ENCODE peak calls at places on chromosomes 5 and 9, in nine cellular contexts. L is IMR-90, Y is mesendoderm, P is kidney, M is Karpas-422, Z is endodermal cell, Q is GM23248, V is H9, G is fibroblast of lung. T is an unnamed sample.

GRCh38 chr9:126511426-126511825 is 102.3 kb upstream of the LMX1B start:
- DNase-seq in G (no peak), Q (no peak), L (peak), M (no peak), V (no peak), Y (no peak), Z (no peak), P (no peak), T (no peak)

GRCh38 chr5:139689631-139690384 is 41.7 kb downstream of the CXXC5 start:
- DNase-seq in V (peak), P (peak), Q (peak), Y (peak), Z (peak), L (no peak), M (peak), G (peak), T (no peak)

GRCh38 chr9:121784706-121785426 is 133.4 kb downstream of the DAB2IP start:
- DNase-seq in Q (no peak), V (peak), Y (peak), Z (peak), P (peak), L (no peak), M (no peak), G (no peak), T (no peak)

GRCh38 chr9:125431741-125432271 is 170.2 kb downstream of the GAPVD1 start:
- DNase-seq in P (peak), V (peak), Q (no peak), L (no peak), Y (no peak), M (no peak), G (no peak), Z (no peak), T (no peak)

GRCh38 chr5:133696782-133697507 is 84.6 kb upstream of the FSTL4 start:
- DNase-seq in L (no peak), Z (peak), G (no peak), V (peak), Q (no peak), P (no peak), Y (no peak), M (no peak), T (no peak)

GRCh38 chr5:79552984-79553383 is 39.0 kb upstream of the HOMER1 start:
- DNase-seq in P (no peak), Z (no peak), Y (no peak), L (peak), G (peak), V (no peak), Q (peak), M (no peak), T (peak)

GRCh38 chr5:17256839-17257238 is 39.4 kb downstream of the BASP1 start:
- DNase-seq in Q (no peak), P (no peak), Z (no peak), M (no peak), Y (no peak), G (no peak), L (no peak), V (no peak), T (no peak)

GRCh38 chr9:130833324-130833990 is 1.6 kb upstream of the ABL1 start:
- DNase-seq in Q (no peak), Y (no peak), G (peak), Z (no peak), M (no peak), V (no peak), L (peak), P (no peak), T (no peak)

GRCh38 chr5:140806834-140807775 is at the start of gene PCDHA4:
- DNase-seq in V (peak), L (no peak), M (no peak), Y (peak), G (no peak), Q (peak), Z (peak), P (peak), T (no peak)

GRCh38 chr5:146072595-146072994 is 32.8 kb downstream of the PLAC8L1 start:
- DNase-seq in Y (peak), Z (peak), M (no peak), G (no peak), V (no peak), P (no peak), Q (no peak), L (no peak), T (no peak)

GRCh38 chr5:114010362-114010761 is 351.5 kb upstream of the KCNN2 start:
- DNase-seq in Q (peak), P (no peak), Y (no peak), V (no peak), G (peak), Z (no peak), M (no peak), L (peak), T (no peak)

GRCh38 chr5:31630931-31631330 is 8.0 kb upstream of the PDZD2 start:
- DNase-seq in P (no peak), L (no peak), Z (no peak), Y (no peak), G (no peak), M (no peak), Q (no peak), V (no peak), T (no peak)

GRCh38 chr5:150781706-150782614 is 3.4 kb downstream of the SMIM3 start:
- DNase-seq in L (peak), Y (no peak), G (peak), P (peak), M (peak), Q (peak), Z (peak), V (peak), T (no peak)

GRCh38 chr9:129887210-129888084 is 52.2 kb downstream of the USP20 start:
- DNase-seq in Z (peak), Q (peak), G (peak), V (no peak), Y (no peak), M (peak), P (no peak), L (peak), T (peak)

GRCh38 chr9:73869261-73869660 is 627.9 kb upstream of the RORB start:
- DNase-seq in Q (peak), Z (no peak), V (no peak), P (no peak), Y (no peak), M (no peak), L (no peak), G (peak), T (peak)

GRCh38 chr9:92976436-92976835 is 29.1 kb downstream of the FGD3 start:
- DNase-seq in Q (no peak), G (no peak), Y (no peak), V (no peak), Z (no peak), P (no peak), M (no peak), L (no peak), T (no peak)

GRCh38 chr5:143606043-143606752 is 202.7 kb upstream of the NR3C1 start:
- DNase-seq in Q (peak), G (no peak), P (no peak), V (no peak), M (no peak), Y (no peak), L (peak), Z (no peak), T (peak)

GRCh38 chr5:2522372-2522771 is 229.1 kb downstream of the IRX2 start:
- DNase-seq in G (no peak), P (no peak), L (no peak), Z (no peak), V (no peak), Y (no peak), Q (no peak), M (no peak), T (no peak)

GRCh38 chr5:2523180-2523579 is 228.3 kb downstream of the IRX2 start:
- DNase-seq in Q (no peak), M (no peak), P (no peak), V (no peak), Y (no peak), L (no peak), G (no peak), Z (no peak), T (no peak)

GRCh38 chr5:2519153-2519552 is 232.3 kb downstream of the IRX2 start:
- DNase-seq in L (no peak), P (no peak), Z (no peak), Q (no peak), V (no peak), G (no peak), M (no peak), Y (no peak), T (no peak)

GRCh38 chr5:2529371-2530100 is 221.9 kb downstream of the IRX2 start:
- DNase-seq in P (peak), Y (no peak), G (no peak), L (no peak), Q (no peak), V (no peak), M (no peak), Z (no peak), T (no peak)

DNA sequence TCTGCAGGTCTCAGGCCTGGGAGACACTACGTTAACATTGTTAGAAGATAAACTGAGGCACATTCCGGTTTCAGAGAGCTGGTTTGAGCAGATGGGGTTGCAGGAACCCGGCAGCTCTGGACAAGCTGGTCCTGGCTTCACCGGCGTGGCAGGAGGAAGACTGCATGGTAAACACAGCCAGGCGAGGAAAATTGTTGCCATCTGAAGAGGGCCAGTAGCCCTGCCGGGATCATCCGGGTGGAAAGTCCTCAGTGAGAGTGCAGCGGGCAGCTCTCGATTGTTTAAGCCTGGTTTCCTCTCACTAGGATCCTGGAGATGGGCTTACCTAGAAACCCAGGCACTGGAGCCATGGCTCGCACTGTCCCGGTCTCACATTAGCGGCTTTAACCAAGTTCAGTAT is 226.9 kb downstream of the IRX2 start:
- DNase-seq in Y (no peak), M (no peak), L (no peak), Z (no peak), P (no peak), G (no peak), Q (no peak), V (no peak), T (no peak)
- H3K9ac ChIP-seq in Y (no peak), M (no peak), L (no peak), Z (no peak), P (no peak), G (no peak), Q (no peak), V (no peak), T (no peak)

GRCh38 chr5:173902334-173902733 is 14.2 kb downstream of the CPEB4 start:
- DNase-seq in Z (no peak), P (no peak), G (no peak), Q (no peak), L (no peak), V (no peak), Y (no peak), M (no peak), T (no peak)
- H3K9ac ChIP-seq in Z (no peak), P (no peak), G (no peak), Q (no peak), L (no peak), V (no peak), Y (no peak), M (no peak), T (no peak)

DNA sequence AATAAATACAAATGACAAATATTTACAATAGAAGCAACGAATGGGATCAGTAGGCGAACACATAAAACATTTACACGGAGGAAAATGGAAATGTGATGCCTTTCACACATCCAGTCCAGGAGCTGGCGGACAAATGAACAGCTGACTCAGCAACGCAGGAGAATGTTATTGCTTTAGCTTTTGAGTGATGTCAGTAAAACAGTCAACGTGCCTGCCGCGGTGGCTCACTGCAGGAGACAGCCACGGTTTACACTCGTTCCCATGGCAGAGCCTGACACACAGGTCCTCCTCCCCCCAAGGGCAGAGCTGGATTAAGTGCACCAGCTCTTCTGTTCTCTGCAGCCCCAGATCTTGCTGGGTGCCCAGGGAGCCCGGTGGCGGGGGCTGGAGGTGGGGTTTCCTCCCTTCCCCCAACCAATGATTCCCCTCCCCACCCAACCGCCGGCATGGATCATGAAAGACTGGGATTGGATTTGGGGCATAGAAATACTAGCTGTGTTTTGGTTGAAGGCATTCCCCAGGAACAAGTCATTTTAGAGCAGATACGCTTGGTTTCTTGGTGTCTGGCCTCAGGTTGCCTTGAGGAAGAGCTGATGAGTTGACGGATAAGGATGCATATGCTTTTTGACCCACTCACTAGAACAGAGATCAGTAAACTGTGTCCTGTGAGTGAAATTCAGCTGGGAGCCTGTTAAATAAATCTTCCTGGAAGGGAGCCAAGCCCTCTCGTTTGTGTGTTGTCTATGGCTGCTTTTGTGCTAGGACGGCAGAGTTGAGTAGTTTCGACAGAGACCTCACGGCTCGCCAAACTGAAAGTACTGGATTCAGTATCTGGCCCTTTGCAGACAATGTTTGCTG is 12.5 kb downstream of the STC2 start:
- DNase-seq in V (no peak), Q (peak), Z (peak), G (peak), M (no peak), P (no peak), L (peak), Y (peak), T (no peak)
- H3K9ac ChIP-seq in V (no peak), Q (peak), Z (no peak), G (peak), M (no peak), P (no peak), L (no peak), Y (no peak), T (no peak)

GRCh38 chr5:81980598-81981260 is 8.9 kb downstream of the ATG10 start:
- DNase-seq in L (no peak), G (no peak), Q (no peak), Y (peak), Z (peak), M (no peak), P (no peak), V (peak), T (no peak)
- H3K9ac ChIP-seq in L (no peak), G (no peak), Q (no peak), Y (peak), Z (no peak), M (no peak), P (no peak), V (peak), T (no peak)

DNA sequence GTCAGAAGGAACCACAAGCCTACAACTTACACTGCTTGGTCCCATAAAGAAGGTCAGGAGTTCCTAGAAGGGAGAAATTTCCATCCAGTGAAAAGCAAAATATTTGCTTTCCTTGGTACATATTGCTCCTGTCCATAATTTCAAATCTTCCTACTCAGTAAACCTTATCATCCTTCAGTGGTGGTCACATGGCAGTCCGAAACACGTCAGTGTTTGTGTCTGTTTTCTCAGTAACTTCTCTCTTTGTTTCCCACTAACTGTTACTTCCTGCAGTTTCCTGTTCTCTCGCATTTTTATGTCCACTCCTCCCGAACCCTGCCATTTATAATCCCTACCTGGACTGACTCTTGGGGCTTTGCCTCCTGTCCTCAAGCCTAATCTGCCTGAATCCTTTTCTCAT is 129.1 kb downstream of the FANCC start:
- DNase-seq in Y (no peak), V (no peak), G (no peak), Q (no peak), P (no peak), M (no peak), Z (no peak), L (peak), T (no peak)
- H3K9ac ChIP-seq in Y (no peak), V (no peak), G (no peak), Q (no peak), P (no peak), M (no peak), Z (no peak), L (no peak), T (no peak)

GRCh38 chr9:134231767-134232166 is 67.4 kb upstream of the RNU6ATAC start:
- DNase-seq in M (no peak), Z (no peak), Q (no peak), L (no peak), Y (no peak), V (no peak), G (no peak), P (no peak), T (no peak)
- H3K9ac ChIP-seq in M (no peak), Z (no peak), Q (no peak), L (no peak), Y (no peak), V (no peak), G (no peak), P (no peak), T (no peak)

GRCh38 chr9:127808347-127809001 is 5.8 kb downstream of the FPGS start:
- DNase-seq in M (no peak), Z (no peak), Y (no peak), V (no peak), G (no peak), L (no peak), Q (no peak), P (no peak), T (no peak)
- H3K9ac ChIP-seq in M (no peak), Z (no peak), Y (no peak), V (no peak), G (no peak), L (no peak), Q (no peak), P (no peak), T (no peak)

GRCh38 chr9:91159664-91160121 is 202.0 kb downstream of the AUH start:
- DNase-seq in Z (peak), P (peak), M (no peak), L (no peak), Y (peak), G (no peak), Q (no peak), V (peak), T (no peak)

GRCh38 chr9:91162311-91162710 is 199.4 kb downstream of the AUH start:
- DNase-seq in P (no peak), Q (peak), Y (no peak), L (peak), Z (peak), V (no peak), G (peak), M (no peak), T (no peak)

GRCh38 chr9:91161465-91162275 is 200.0 kb downstream of the AUH start:
- DNase-seq in Z (peak), L (no peak), V (no peak), G (no peak), M (no peak), Y (no peak), Q (no peak), P (no peak), T (no peak)

GRCh38 chr9:91160181-91160580 is 201.5 kb downstream of the AUH start:
- DNase-seq in Q (no peak), L (no peak), M (no peak), Y (peak), G (no peak), P (no peak), Z (no peak), V (no peak), T (no peak)

GRCh38 chr9:91160599-91161464 is 200.9 kb downstream of the AUH start:
- DNase-seq in L (no peak), Y (no peak), P (no peak), Q (no peak), M (no peak), V (no peak), G (no peak), Z (no peak), T (no peak)
- H3K9ac ChIP-seq in L (no peak), Y (no peak), P (no peak), Q (no peak), M (no peak), V (no peak), G (no peak), Z (no peak), T (no peak)

GRCh38 chr5:172194985-172195774 is 1.2 kb downstream of the EFCAB9 start:
- DNase-seq in M (no peak), P (no peak), Q (no peak), G (no peak), Z (peak), L (no peak), V (no peak), Y (no peak), T (no peak)

GRCh38 chr5:172188033-172188892 is at the start of gene STK10:
- DNase-seq in V (peak), P (peak), Q (peak), M (peak), Z (peak), G (peak), L (peak), Y (peak), T (peak)

GRCh38 chr5:172189693-172190296 is 1.8 kb upstream of the STK10 start:
- DNase-seq in M (no peak), Z (peak), Y (no peak), L (no peak), P (no peak), G (no peak), Q (no peak), V (no peak), T (no peak)

GRCh38 chr5:172188893-172189692 is 1.1 kb upstream of the STK10 start:
- DNase-seq in M (no peak), V (peak), P (peak), Q (no peak), G (no peak), L (peak), Y (peak), Z (peak), T (no peak)

GRCh38 chr5:172193872-172194271 is at the start of gene EFCAB9:
- DNase-seq in M (no peak), Y (no peak), Z (no peak), P (no peak), L (no peak), G (no peak), Q (no peak), V (no peak), T (no peak)
- H3K9ac ChIP-seq in M (no peak), Y (no peak), Z (no peak), P (no peak), L (no peak), G (no peak), Q (no peak), V (no peak), T (no peak)

DNA sequence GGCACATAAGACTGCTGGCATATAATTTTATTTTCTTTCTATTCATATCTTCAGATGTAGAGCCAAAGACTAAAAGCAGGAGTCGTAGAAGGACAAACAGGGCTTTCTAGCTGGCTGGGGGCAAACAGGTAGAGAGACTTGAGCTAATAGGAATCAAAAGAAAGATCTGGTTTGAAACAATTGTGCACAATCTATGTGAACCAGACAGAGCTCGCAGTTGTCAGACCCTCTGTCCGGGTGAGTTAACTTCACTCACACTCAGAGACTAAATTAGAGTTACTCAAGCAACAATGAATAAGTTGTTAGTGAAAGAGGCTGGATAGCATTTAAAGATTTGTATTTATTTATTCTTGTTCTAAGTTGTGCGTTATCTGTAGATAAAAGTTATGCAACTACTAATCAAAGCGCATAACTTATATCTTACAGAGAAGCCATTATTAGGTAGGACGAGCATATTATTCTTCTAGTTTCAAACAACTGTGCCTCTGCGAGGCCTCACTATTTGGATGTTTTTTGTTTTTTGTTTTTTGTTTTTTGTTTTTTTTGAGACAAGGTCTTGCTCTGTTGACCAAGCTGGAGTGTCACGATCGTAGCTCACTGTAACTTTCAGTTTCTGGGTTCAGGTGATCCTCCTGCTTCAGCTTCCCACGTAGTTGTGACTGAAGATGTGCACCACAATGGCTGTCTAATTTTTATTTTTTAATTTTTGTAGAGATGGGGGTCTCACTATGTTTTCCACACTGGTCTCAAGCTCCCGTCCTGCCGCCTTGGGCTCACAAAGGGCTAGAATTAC is 13.2 kb upstream of the LNPEP start:
- DNase-seq in Q (no peak), L (no peak), Z (no peak), Y (no peak), V (no peak), M (peak), G (no peak), P (no peak), T (no peak)
- H3K9ac ChIP-seq in Q (no peak), L (no peak), Z (no peak), Y (no peak), V (no peak), M (peak), G (no peak), P (no peak), T (no peak)

T was measured in DND-41.